ENCODE peak calls at places on chromosome 12, in four cellular contexts. One of them, this sample, is unnamed.

GRCh38 chr12:126112849-126113248 is 1047.6 kb downstream of the AACS start:
- DNase-seq in glomerular endothelial cell: no peak
- DNase-seq in NCI-H1092 treated with DMSO at 0.1 percent for 48 hours: no peak
- DNase-seq in HFFc6: no peak
- DNase-seq in this sample: no peak

GRCh38 chr12:51364026-51364425 is 17.5 kb upstream of the CELA1 start:
- DNase-seq in glomerular endothelial cell: no peak
- DNase-seq in NCI-H1092 treated with DMSO at 0.1 percent for 48 hours: no peak
- DNase-seq in HFFc6: no peak
- DNase-seq in this sample: no peak

GRCh38 chr12:58148405-58148804 is 207.0 kb downstream of the ATP23 start:
- DNase-seq in glomerular endothelial cell: peak
- DNase-seq in NCI-H1092 treated with DMSO at 0.1 percent for 48 hours: peak
- DNase-seq in HFFc6: peak
- DNase-seq in this sample: no peak

GRCh38 chr12:83256581-83256980 is 569.9 kb downstream of the TMTC2 start:
- DNase-seq in glomerular endothelial cell: no peak
- DNase-seq in NCI-H1092 treated with DMSO at 0.1 percent for 48 hours: no peak
- DNase-seq in HFFc6: no peak
- DNase-seq in this sample: no peak

GRCh38 chr12:86719381-86719780 is 463.2 kb upstream of the MGAT4C start:
- DNase-seq in glomerular endothelial cell: no peak
- DNase-seq in NCI-H1092 treated with DMSO at 0.1 percent for 48 hours: no peak
- DNase-seq in HFFc6: peak
- DNase-seq in this sample: no peak

GRCh38 chr12:66036317-66036716 is 94.2 kb downstream of the LLPH start:
- DNase-seq in glomerular endothelial cell: peak
- DNase-seq in NCI-H1092 treated with DMSO at 0.1 percent for 48 hours: no peak
- DNase-seq in HFFc6: peak
- DNase-seq in this sample: no peak

GRCh38 chr12:89126712-89127111 is 225.6 kb downstream of the DUSP6 start:
- DNase-seq in glomerular endothelial cell: no peak
- DNase-seq in NCI-H1092 treated with DMSO at 0.1 percent for 48 hours: no peak
- DNase-seq in HFFc6: no peak
- DNase-seq in this sample: no peak

GRCh38 chr12:127516467-127516866 is 750.5 kb upstream of the TMEM132C start:
- DNase-seq in glomerular endothelial cell: no peak
- DNase-seq in NCI-H1092 treated with DMSO at 0.1 percent for 48 hours: no peak
- DNase-seq in HFFc6: peak
- DNase-seq in this sample: no peak

GRCh38 chr12:56916296-56916995 is 17.8 kb downstream of the SDR9C7 start:
- DNase-seq in glomerular endothelial cell: no peak
- DNase-seq in NCI-H1092 treated with DMSO at 0.1 percent for 48 hours: no peak
- DNase-seq in HFFc6: no peak
- DNase-seq in this sample: no peak

GRCh38 chr12:28027947-28028724 is 55.6 kb upstream of the PTHLH start:
- DNase-seq in glomerular endothelial cell: no peak
- DNase-seq in NCI-H1092 treated with DMSO at 0.1 percent for 48 hours: no peak
- DNase-seq in HFFc6: no peak
- DNase-seq in this sample: no peak

GRCh38 chr12:107328442-107329133 is 235.2 kb upstream of the CRY1 start:
- DNase-seq in glomerular endothelial cell: no peak
- DNase-seq in NCI-H1092 treated with DMSO at 0.1 percent for 48 hours: no peak
- DNase-seq in HFFc6: no peak
- DNase-seq in this sample: no peak

GRCh38 chr12:19971396-19971802 is 396.9 kb upstream of the PDE3A start:
- DNase-seq in glomerular endothelial cell: no peak
- DNase-seq in NCI-H1092 treated with DMSO at 0.1 percent for 48 hours: no peak
- DNase-seq in HFFc6: no peak
- DNase-seq in this sample: no peak

GRCh38 chr12:52076811-52077210 is 2.7 kb upstream of the SMIM41 start:
- DNase-seq in glomerular endothelial cell: no peak
- DNase-seq in NCI-H1092 treated with DMSO at 0.1 percent for 48 hours: no peak
- DNase-seq in HFFc6: no peak
- DNase-seq in this sample: no peak

GRCh38 chr12:5723711-5724252 is 221.3 kb downstream of the ANO2 start:
- DNase-seq in glomerular endothelial cell: no peak
- DNase-seq in NCI-H1092 treated with DMSO at 0.1 percent for 48 hours: no peak
- DNase-seq in HFFc6: no peak
- DNase-seq in this sample: no peak

GRCh38 chr12:54370218-54370730 is 6.0 kb upstream of the GPR84 start:
- DNase-seq in glomerular endothelial cell: no peak
- DNase-seq in NCI-H1092 treated with DMSO at 0.1 percent for 48 hours: no peak
- DNase-seq in HFFc6: peak
- DNase-seq in this sample: peak

GRCh38 chr12:121713257-121714155 is 954 bp downstream of the TMEM120B start:
- DNase-seq in glomerular endothelial cell: no peak
- DNase-seq in NCI-H1092 treated with DMSO at 0.1 percent for 48 hours: no peak
- DNase-seq in HFFc6: no peak
- DNase-seq in this sample: peak